ENCODE peak calls at places on chromosomes 12 and 14, in eight cellular contexts. F, M, A, G, B, R, X and W are unnamed samples.

GRCh38 chr14:92704036-92704804 is 44.2 kb downstream of the LGMN start:
- DNase-seq in F (no peak), M (no peak), A (no peak), G (no peak), B (no peak), R (no peak), X (no peak), W (no peak)

GRCh38 chr12:24551368-24551767 is 397.5 kb downstream of the BCAT1 start:
- DNase-seq in F (no peak), M (no peak), A (no peak), G (no peak), B (no peak), R (no peak), X (no peak), W (no peak)

GRCh38 chr14:71475916-71476315 is 456.3 kb upstream of the RGS6 start:
- DNase-seq in F (no peak), M (no peak), A (no peak), G (no peak), B (no peak), R (no peak), X (no peak), W (no peak)

GRCh38 chr12:124451637-124452243 is 115.7 kb downstream of the NCOR2 start:
- DNase-seq in F (no peak), M (no peak), A (no peak), G (no peak), B (no peak), R (no peak), X (no peak), W (no peak)

GRCh38 chr12:30694412-30694955 is 1.2 kb downstream of the IPO8 start:
- DNase-seq in F (peak), M (no peak), A (no peak), G (no peak), B (peak), R (peak), X (no peak), W (no peak)

GRCh38 chr12:114916124-114916523 is 232.1 kb upstream of the TBX3 start:
- DNase-seq in F (peak), M (no peak), A (no peak), G (no peak), B (peak), R (peak), X (no peak), W (peak)

GRCh38 chr12:93943766-93944165 is 204.6 kb upstream of the PLXNC1 start:
- DNase-seq in F (peak), M (no peak), A (no peak), G (no peak), B (peak), R (peak), X (peak), W (peak)

GRCh38 chr14:104799657-104800599 is 973 bp upstream of the ZBTB42 start:
- DNase-seq in F (peak), M (peak), A (peak), G (peak), B (peak), R (peak), X (peak), W (no peak)

GRCh38 chr14:73771848-73772705 is 57.9 kb upstream of the PNMA1 start:
- DNase-seq in F (peak), M (no peak), A (no peak), G (peak), B (peak), R (peak), X (peak), W (no peak)

GRCh38 chr14:105203057-105203494 is 22.0 kb upstream of the NUDT14 start:
- DNase-seq in F (peak), M (peak), A (peak), G (peak), B (peak), R (peak), X (peak), W (peak)

GRCh38 chr12:75836533-75836932 is 195.0 kb downstream of the PHLDA1 start:
- DNase-seq in F (no peak), M (no peak), A (no peak), G (no peak), B (no peak), R (no peak), X (no peak), W (no peak)

GRCh38 chr12:2893007-2893406 is 2.3 kb downstream of the TULP3 start:
- DNase-seq in F (peak), M (no peak), A (no peak), G (no peak), B (peak), R (peak), X (no peak), W (peak)

GRCh38 chr14:73241481-73242165 is 4.3 kb downstream of the PAPLN start:
- DNase-seq in F (no peak), M (no peak), A (no peak), G (no peak), B (no peak), R (no peak), X (no peak), W (no peak)

GRCh38 chr14:24231263-24232120 is 675 bp downstream of the NEDD8 start:
- DNase-seq in F (no peak), M (no peak), A (no peak), G (no peak), B (peak), R (no peak), X (no peak), W (no peak)

GRCh38 chr12:2845280-2845679 is 10.4 kb upstream of the NRIP2 start:
- DNase-seq in F (peak), M (no peak), A (no peak), G (no peak), B (no peak), R (peak), X (peak), W (peak)

GRCh38 chr14:54346257-54346656 is 50.5 kb upstream of the CDKN3 start:
- DNase-seq in F (no peak), M (no peak), A (no peak), G (no peak), B (no peak), R (no peak), X (no peak), W (no peak)

GRCh38 chr12:14868916-14869315 is 16.7 kb downstream of the MGP start:
- DNase-seq in F (no peak), M (no peak), A (no peak), G (no peak), B (peak), R (peak), X (no peak), W (peak)

GRCh38 chr12:82383930-82384513 is 25.7 kb downstream of the METTL25 start:
- DNase-seq in F (peak), M (no peak), A (no peak), G (no peak), B (peak), R (peak), X (no peak), W (peak)

GRCh38 chr14:50937325-50937724 is 7.0 kb downstream of the PYGL start:
- DNase-seq in F (peak), M (no peak), A (no peak), G (no peak), B (peak), R (peak), X (no peak), W (peak)

GRCh38 chr14:58100735-58101368 is 51.2 kb downstream of the ARMH4 start:
- DNase-seq in F (peak), M (no peak), A (no peak), G (no peak), B (peak), R (peak), X (no peak), W (peak)

GRCh38 chr14:54839681-54840080 is 62.9 kb downstream of the GCH1 start:
- DNase-seq in F (peak), M (no peak), A (no peak), G (no peak), B (peak), R (peak), X (no peak), W (no peak)

GRCh38 chr14:25516838-25517237 is 466.9 kb upstream of the STXBP6 start:
- DNase-seq in F (no peak), M (no peak), A (no peak), G (peak), B (no peak), R (no peak), X (no peak), W (no peak)

GRCh38 chr12:116366456-116366776 is 88.9 kb upstream of the MED13L start:
- DNase-seq in F (no peak), M (no peak), A (no peak), G (no peak), B (no peak), R (no peak), X (peak), W (no peak)

GRCh38 chr14:103716091-103716801 is 636 bp downstream of the ZFYVE21 start:
- DNase-seq in F (peak), M (no peak), A (no peak), G (no peak), B (no peak), R (peak), X (no peak), W (no peak)

GRCh38 chr14:20802341-20803084 is at the start of gene RNASE1:
- DNase-seq in F (no peak), M (no peak), A (no peak), G (no peak), B (no peak), R (peak), X (peak), W (no peak)

GRCh38 chr12:105554223-105554678 is 223.8 kb downstream of the C12orf75 start:
- DNase-seq in F (no peak), M (no peak), A (no peak), G (no peak), B (no peak), R (no peak), X (no peak), W (no peak)

GRCh38 chr14:58298880-58299664 is 717 bp downstream of the ARID4A start:
- DNase-seq in F (peak), M (no peak), A (no peak), G (no peak), B (peak), R (no peak), X (peak), W (no peak)

GRCh38 chr12:130026608-130027176 is 122.9 kb upstream of the TMEM132D start:
- DNase-seq in F (peak), M (no peak), A (no peak), G (no peak), B (peak), R (no peak), X (no peak), W (no peak)

GRCh38 chr14:50846171-50846880 is 15.4 kb upstream of the NIN start:
- DNase-seq in F (peak), M (no peak), A (no peak), G (no peak), B (peak), R (peak), X (no peak), W (peak)

GRCh38 chr12:52693261-52693660 is 10.1 kb downstream of the KRT77 start:
- DNase-seq in F (no peak), M (no peak), A (no peak), G (no peak), B (no peak), R (no peak), X (no peak), W (no peak)

GRCh38 chr12:30794591-30795409 is 40.0 kb upstream of the CAPRIN2 start:
- DNase-seq in F (peak), M (no peak), A (peak), G (peak), B (peak), R (peak), X (peak), W (peak)

GRCh38 chr12:69688496-69689427 is 10.3 kb downstream of the BEST3 start:
- DNase-seq in F (peak), M (peak), A (peak), G (peak), B (peak), R (peak), X (peak), W (peak)

GRCh38 chr12:55817352-55818139 is at the start of the genes ORMDL2 and SARNP:
- DNase-seq in F (peak), M (peak), A (peak), G (peak), B (peak), R (peak), X (peak), W (peak)
- TF ChIP-seq CTCF in F (no peak), M (no peak), A (no peak), G (no peak), B (no peak), R (no peak), X (no peak), W (no peak)

GRCh38 chr14:69610859-69611263 is 535 bp upstream of the SUSD6 start:
- DNase-seq in F (peak), M (no peak), A (no peak), G (no peak), B (no peak), R (no peak), X (no peak), W (peak)

GRCh38 chr14:69612014-69612758 is 790 bp downstream of the SUSD6 start:
- DNase-seq in F (peak), M (no peak), A (no peak), G (no peak), B (peak), R (no peak), X (peak), W (no peak)

GRCh38 chr14:69611264-69612013 is at the start of gene SUSD6:
- DNase-seq in F (peak), M (peak), A (peak), G (peak), B (peak), R (peak), X (peak), W (peak)

GRCh38 chr14:69612759-69613145 is 1.4 kb downstream of the SUSD6 start:
- DNase-seq in F (peak), M (no peak), A (no peak), G (no peak), B (peak), R (peak), X (no peak), W (peak)

DNA sequence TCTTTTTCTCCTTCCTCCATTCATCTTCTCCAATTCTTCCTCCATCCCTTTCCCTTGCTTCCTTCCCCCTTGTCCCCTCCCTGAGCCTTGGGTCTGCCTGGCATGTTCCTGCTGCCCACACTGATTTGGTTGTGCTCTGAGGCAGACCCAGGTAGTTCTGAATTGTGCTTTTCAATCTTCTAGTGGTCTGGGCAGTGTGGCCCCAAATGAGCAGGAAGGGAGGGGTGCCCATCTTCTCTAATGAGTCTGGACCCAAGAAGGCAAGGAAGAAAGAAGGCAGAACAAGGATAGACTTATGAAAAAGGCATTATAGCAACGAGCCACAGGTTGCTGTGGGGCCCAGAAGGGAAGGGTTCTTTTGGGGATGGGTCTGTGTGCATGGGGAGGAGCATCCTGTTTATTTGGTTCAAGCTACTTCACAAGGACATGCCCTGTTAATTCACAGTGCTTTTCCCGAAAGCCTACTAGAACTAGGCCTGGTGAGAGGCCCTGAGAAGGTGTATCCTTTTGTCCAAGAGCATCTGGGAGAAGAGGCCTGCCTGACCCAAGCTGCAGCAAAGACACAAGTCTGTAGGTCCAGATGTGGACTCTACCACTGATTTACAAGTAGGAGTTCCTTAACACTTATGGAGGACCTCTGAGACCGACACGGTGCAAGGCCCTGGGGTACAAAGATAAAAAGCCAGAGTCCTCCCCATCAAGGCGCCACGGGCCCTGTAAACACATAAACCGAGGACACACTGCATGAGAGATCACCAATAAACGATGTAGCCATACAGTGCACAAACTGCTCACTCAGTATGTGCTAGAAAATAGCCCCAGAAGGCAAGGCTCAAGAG is 1.2 kb upstream of the SUSD6 start:
- DNase-seq in F (peak), M (no peak), A (no peak), G (no peak), B (no peak), R (no peak), X (no peak), W (no peak)
- TF ChIP-seq CTCF in F (no peak), M (no peak), A (no peak), G (no peak), B (no peak), R (no peak), X (no peak), W (no peak)

DNA sequence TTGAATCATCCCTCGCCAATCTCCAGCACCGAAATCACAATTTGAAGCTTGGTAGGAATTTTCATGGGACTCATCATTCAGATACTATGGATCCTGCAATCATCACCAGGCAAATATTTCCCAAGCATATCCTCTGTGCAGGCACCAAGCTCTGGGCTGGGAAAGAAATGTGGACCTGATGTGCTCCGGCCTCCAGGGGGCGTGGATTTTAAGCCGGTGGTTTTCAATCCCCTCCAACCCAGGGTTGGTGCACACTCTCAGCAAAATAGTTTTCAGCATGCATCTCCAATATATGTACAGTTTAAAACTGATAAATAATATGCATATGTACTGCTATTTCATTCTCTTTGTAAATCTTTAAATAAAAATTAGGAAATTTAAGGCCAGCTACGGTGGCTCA is 98.9 kb downstream of the RBM19 start:
- DNase-seq in F (peak), M (no peak), A (no peak), G (no peak), B (no peak), R (no peak), X (no peak), W (peak)
- TF ChIP-seq CTCF in F (peak), M (no peak), A (no peak), G (peak), B (no peak), R (peak), X (no peak), W (peak)

DNA sequence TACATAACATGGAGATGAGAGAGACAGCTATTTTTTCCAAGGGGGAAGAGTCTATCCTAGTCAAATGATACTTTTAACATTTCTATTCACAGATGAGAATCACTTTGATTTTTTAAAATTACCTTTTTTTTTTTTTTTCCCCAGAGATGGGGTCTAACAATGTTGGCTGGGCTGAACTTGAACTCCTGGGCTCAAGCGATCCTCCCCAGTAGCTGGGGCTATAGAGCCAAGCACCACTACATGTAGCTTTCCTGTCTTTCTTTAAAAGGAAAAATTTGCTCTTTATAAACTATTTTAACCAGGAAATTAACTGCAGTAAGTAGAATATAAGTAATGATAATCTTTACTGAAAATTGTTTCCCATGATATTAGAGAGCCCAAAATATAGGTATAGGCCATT is 3.3 kb downstream of the PRICKLE1 start:
- DNase-seq in F (peak), M (no peak), A (no peak), G (no peak), B (no peak), R (no peak), X (no peak), W (no peak)
- TF ChIP-seq CTCF in F (peak), M (no peak), A (no peak), G (no peak), B (no peak), R (peak), X (no peak), W (peak)

DNA sequence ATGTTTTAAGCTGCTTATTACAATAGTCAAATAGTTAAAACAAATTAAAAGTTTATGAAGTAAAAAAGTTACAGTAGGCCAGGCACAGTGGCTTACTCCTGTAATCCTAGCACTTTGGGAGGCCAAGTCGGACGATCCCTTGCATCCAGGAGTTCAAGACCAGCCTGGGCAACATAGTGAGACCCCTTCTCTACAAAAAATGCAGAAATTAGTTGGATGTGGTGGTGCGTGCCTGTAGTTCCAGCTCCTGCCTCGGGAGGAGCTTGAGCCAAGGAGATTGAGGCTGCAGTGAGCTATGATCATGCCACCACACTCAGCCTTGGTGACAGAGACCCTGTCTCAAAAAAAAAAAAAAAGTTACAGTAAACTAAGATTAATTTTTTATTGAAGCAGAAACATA is 142.6 kb downstream of the MIPOL1 start:
- DNase-seq in F (no peak), M (no peak), A (no peak), G (no peak), B (no peak), R (no peak), X (no peak), W (no peak)
- TF ChIP-seq CTCF in F (no peak), M (no peak), A (no peak), G (peak), B (no peak), R (no peak), X (no peak), W (peak)